ENCODE peak calls at places on chromosome 4, in eight cellular contexts. S, V, K, Y, R, J, F and H are unnamed samples.

GRCh38 chr4:76447326-76447954 is 12.4 kb downstream of the SHROOM3 start:
- DNase-seq in S (no peak), V (peak), K (no peak), Y (peak), R (no peak), J (no peak), F (no peak), H (no peak)

GRCh38 chr4:112327950-112328349 is 30.8 kb downstream of the ALPK1 start:
- DNase-seq in S (no peak), V (peak), K (no peak), Y (peak), R (peak), J (no peak), F (no peak), H (no peak)

GRCh38 chr4:132992686-132993085 is 156.4 kb upstream of the PCDH10 start:
- DNase-seq in S (no peak), V (no peak), K (no peak), Y (no peak), R (no peak), J (no peak), F (no peak), H (no peak)

GRCh38 chr4:158729716-158730559 is 6.7 kb upstream of the PPID start:
- DNase-seq in S (peak), V (peak), K (peak), Y (peak), R (peak), J (peak), F (peak), H (peak)

GRCh38 chr4:145308598-145308997 is 128.2 kb upstream of the OTUD4 start:
- DNase-seq in S (no peak), V (no peak), K (no peak), Y (no peak), R (no peak), J (no peak), F (no peak), H (no peak)

GRCh38 chr4:146521543-146522097 is at the start of gene SLC10A7:
- DNase-seq in S (peak), V (peak), K (peak), Y (peak), R (peak), J (no peak), F (peak), H (peak)

GRCh38 chr4:24632011-24632410 is 47.7 kb upstream of the DHX15 start:
- DNase-seq in S (no peak), V (no peak), K (no peak), Y (no peak), R (no peak), J (no peak), F (no peak), H (no peak)

GRCh38 chr4:84677995-84678394 is 95.1 kb downstream of the CDS1 start:
- DNase-seq in S (no peak), V (no peak), K (no peak), Y (no peak), R (no peak), J (no peak), F (no peak), H (no peak)

GRCh38 chr4:155593793-155594192 is 72.9 kb upstream of the GUCY1A1 start:
- DNase-seq in S (no peak), V (no peak), K (no peak), Y (no peak), R (no peak), J (no peak), F (no peak), H (no peak)

GRCh38 chr4:81421346-81422218 is 50.1 kb downstream of the RASGEF1B start:
- DNase-seq in S (peak), V (no peak), K (no peak), Y (peak), R (no peak), J (no peak), F (no peak), H (no peak)

GRCh38 chr4:64584981-64585557 is 175.8 kb upstream of the TECRL start:
- DNase-seq in S (no peak), V (peak), K (no peak), Y (peak), R (peak), J (no peak), F (no peak), H (peak)

GRCh38 chr4:40502936-40503335 is 126.7 kb downstream of the RBM47 start:
- DNase-seq in S (no peak), V (no peak), K (no peak), Y (no peak), R (no peak), J (no peak), F (no peak), H (no peak)

GRCh38 chr4:168408620-168409019 is 71.7 kb downstream of the DDX60L start:
- DNase-seq in S (no peak), V (peak), K (no peak), Y (peak), R (peak), J (peak), F (no peak), H (peak)

GRCh38 chr4:20735931-20736330 is 35.7 kb downstream of the PACRGL start:
- DNase-seq in S (no peak), V (no peak), K (no peak), Y (no peak), R (no peak), J (no peak), F (no peak), H (no peak)

GRCh38 chr4:147407261-147408045 is 73.4 kb upstream of the EDNRA start:
- DNase-seq in S (no peak), V (no peak), K (no peak), Y (no peak), R (no peak), J (no peak), F (no peak), H (no peak)

GRCh38 chr4:142407569-142407968 is 438.5 kb downstream of the INPP4B start:
- DNase-seq in S (no peak), V (no peak), K (no peak), Y (no peak), R (no peak), J (no peak), F (no peak), H (no peak)

GRCh38 chr4:94676910-94677309 is 80.8 kb upstream of the BMPR1B start:
- DNase-seq in S (no peak), V (no peak), K (no peak), Y (no peak), R (no peak), J (no peak), F (no peak), H (no peak)

GRCh38 chr4:40190880-40191815 is 5.7 kb upstream of the RHOH start:
- DNase-seq in S (no peak), V (peak), K (no peak), Y (no peak), R (no peak), J (no peak), F (no peak), H (no peak)

GRCh38 chr4:41015031-41015675 is 199.2 kb downstream of the APBB2 start:
- DNase-seq in S (no peak), V (no peak), K (no peak), Y (no peak), R (no peak), J (no peak), F (no peak), H (no peak)

GRCh38 chr4:114108869-114109268 is 129.4 kb upstream of the ARSJ start:
- DNase-seq in S (no peak), V (no peak), K (no peak), Y (no peak), R (peak), J (no peak), F (no peak), H (no peak)

GRCh38 chr4:175469519-175469918 is 342.5 kb downstream of the GPM6A start:
- DNase-seq in S (no peak), V (peak), K (no peak), Y (no peak), R (no peak), J (no peak), F (no peak), H (no peak)

GRCh38 chr4:175453456-175453855 is 358.6 kb downstream of the GPM6A start:
- DNase-seq in S (no peak), V (no peak), K (no peak), Y (no peak), R (no peak), J (no peak), F (no peak), H (no peak)

GRCh38 chr4:147108409-147108808 is 162.7 kb upstream of the TTC29 start:
- DNase-seq in S (no peak), V (no peak), K (no peak), Y (peak), R (no peak), J (no peak), F (no peak), H (no peak)

GRCh38 chr4:137125011-137125410 is 407.3 kb downstream of the PCDH18 start:
- DNase-seq in S (no peak), V (peak), K (no peak), Y (peak), R (no peak), J (no peak), F (no peak), H (no peak)

GRCh38 chr4:41214158-41215146 is at the start of gene APBB2:
- DNase-seq in S (peak), V (peak), K (peak), Y (peak), R (peak), J (peak), F (peak), H (peak)

GRCh38 chr4:7045961-7046921 is 3.1 kb downstream of the TADA2B start:
- DNase-seq in S (peak), V (no peak), K (no peak), Y (no peak), R (no peak), J (no peak), F (no peak), H (peak)

GRCh38 chr4:79862842-79863241 is 210.2 kb downstream of the ANTXR2 start:
- DNase-seq in S (no peak), V (no peak), K (peak), Y (no peak), R (no peak), J (no peak), F (no peak), H (no peak)

GRCh38 chr4:73603307-73603710 is 16.9 kb downstream of the RASSF6 start:
- DNase-seq in S (peak), V (no peak), K (no peak), Y (peak), R (peak), J (no peak), F (no peak), H (no peak)

GRCh38 chr4:38306482-38307071 is 346.4 kb downstream of the PTTG2 start:
- DNase-seq in S (no peak), V (no peak), K (no peak), Y (no peak), R (no peak), J (no peak), F (no peak), H (no peak)

GRCh38 chr4:153969542-153969941 is 180.7 kb upstream of the SFRP2 start:
- DNase-seq in S (no peak), V (no peak), K (no peak), Y (no peak), R (no peak), J (no peak), F (no peak), H (no peak)

GRCh38 chr4:102623622-102624021 is 122.5 kb downstream of the NFKB1 start:
- DNase-seq in S (no peak), V (no peak), K (no peak), Y (peak), R (peak), J (no peak), F (no peak), H (no peak)

GRCh38 chr4:175560628-175561027 is 251.4 kb downstream of the GPM6A start:
- DNase-seq in S (no peak), V (peak), K (no peak), Y (peak), R (peak), J (no peak), F (no peak), H (no peak)

GRCh38 chr4:153114771-153115321 is 89.4 kb upstream of the TRIM2 start:
- DNase-seq in S (no peak), V (peak), K (no peak), Y (peak), R (no peak), J (no peak), F (no peak), H (no peak)

GRCh38 chr4:169640261-169640880 is 20.0 kb downstream of the CLCN3 start:
- DNase-seq in S (no peak), V (no peak), K (no peak), Y (peak), R (no peak), J (no peak), F (no peak), H (no peak)

GRCh38 chr4:184097240-184097619 is 120.4 kb downstream of the ENPP6 start:
- DNase-seq in S (peak), V (no peak), K (peak), Y (peak), R (no peak), J (no peak), F (peak), H (peak)

GRCh38 chr4:10584042-10584441 is 100.5 kb downstream of the CLNK start:
- DNase-seq in S (no peak), V (no peak), K (no peak), Y (peak), R (peak), J (no peak), F (no peak), H (no peak)

GRCh38 chr4:39205476-39205875 is 23.1 kb downstream of the WDR19 start:
- DNase-seq in S (no peak), V (no peak), K (no peak), Y (no peak), R (no peak), J (no peak), F (no peak), H (no peak)

GRCh38 chr4:7823416-7823824 is 116.2 kb downstream of the AFAP1 start:
- DNase-seq in S (no peak), V (no peak), K (peak), Y (peak), R (no peak), J (no peak), F (no peak), H (peak)